ENCODE peak calls at places on chromosomes 13 and 19, in four cellular contexts. C is EH; A is stimulated activated naive CD8-positive, alpha-beta T cell treated with anti-CD3 and anti-CD28 coated beads, Interleukin-15, Interleukin-2, amounts not matched to agents 100 U/mL and 50 U/mL, for 24 hours; Z is upper lobe of right lung. X is an unnamed sample.

GRCh38 chr19:40217921-40218890 is at the start of gene TTC9B:
- DNase-seq in A (peak), C (peak), Z (no peak), X (no peak)

GRCh38 chr13:24777171-24777570 is 13.2 kb downstream of the RNF17 start:
- DNase-seq in C (no peak), A (no peak), Z (no peak), X (no peak)

GRCh38 chr19:50906217-50906616 is 5.0 kb downstream of the KLK4 start:
- DNase-seq in C (peak), Z (no peak), A (peak), X (no peak)

GRCh38 chr13:48630791-48631190 is 22.9 kb upstream of the CYSLTR2 start:
- DNase-seq in Z (no peak), C (no peak), A (no peak), X (no peak)

GRCh38 chr13:35818577-35819165 is 312.5 kb downstream of the DCLK1 start:
- DNase-seq in A (no peak), Z (no peak), C (peak), X (no peak)

GRCh38 chr13:109790951-109791605 is 4.7 kb upstream of the IRS2 start:
- DNase-seq in Z (no peak), C (peak), A (no peak), X (no peak)

GRCh38 chr13:79810671-79811070 is 329.7 kb downstream of the NDFIP2 start:
- DNase-seq in Z (no peak), A (no peak), C (peak), X (no peak)

GRCh38 chr13:100124265-100124664 is 35.4 kb downstream of the PCCA start:
- DNase-seq in C (peak), A (no peak), Z (no peak), X (no peak)

GRCh38 chr13:74449811-74450524 is 315.8 kb upstream of the KLF12 start:
- DNase-seq in A (no peak), Z (no peak), C (no peak), X (no peak)

GRCh38 chr19:19444694-19445155 is 39.2 kb downstream of the GATAD2A start:
- DNase-seq in A (no peak), Z (no peak), C (peak), X (no peak)

GRCh38 chr19:610801-611505 is 21.3 kb downstream of the HCN2 start:
- DNase-seq in Z (no peak), C (peak), A (peak), X (no peak)

GRCh38 chr13:74132768-74133656 is 1.2 kb downstream of the KLF12 start:
- DNase-seq in C (peak), A (peak), Z (peak), X (peak)

GRCh38 chr19:15722956-15723355 is 4.9 kb upstream of the OR10H2 start:
- DNase-seq in C (no peak), A (no peak), Z (no peak), X (no peak)

GRCh38 chr19:29841559-29842367 is 30.0 kb downstream of the CCNE1 start:
- DNase-seq in A (no peak), Z (peak), C (peak), X (peak)

GRCh38 chr13:40665061-40665753 is 1.2 kb downstream of the FOXO1 start:
- DNase-seq in Z (peak), A (peak), C (peak), X (peak)

GRCh38 chr13:109744512-109745051 is 41.8 kb downstream of the IRS2 start:
- DNase-seq in A (no peak), Z (no peak), C (peak), X (no peak)

GRCh38 chr19:41189425-41190065 is 3.5 kb upstream of the CYP2S1 start:
- DNase-seq in Z (no peak), A (no peak), C (no peak), X (no peak)

GRCh38 chr19:30215248-30215647 is 156.9 kb upstream of the ZNF536 start:
- DNase-seq in Z (no peak), C (no peak), A (no peak), X (no peak)

GRCh38 chr13:110799246-110800236 is 86.0 kb downstream of the ING1 start:
- DNase-seq in C (peak), A (no peak), Z (no peak), X (peak)

GRCh38 chr19:45882652-45883585 is 3.0 kb downstream of the IRF2BP1 start:
- DNase-seq in Z (peak), C (peak), A (peak), X (peak)

GRCh38 chr19:6720369-6721112 is at the start of gene C3:
- DNase-seq in A (no peak), C (peak), Z (peak), X (no peak)

GRCh38 chr19:44653977-44654784 is 10.5 kb downstream of the PVR start:
- DNase-seq in A (peak), Z (peak), C (peak), X (peak)

GRCh38 chr19:7196721-7197168 is 97.5 kb downstream of the INSR start:
- DNase-seq in C (no peak), A (no peak), Z (peak), X (no peak)

GRCh38 chr13:113407531-113408393 is 43.8 kb upstream of the GRTP1 start:
- DNase-seq in A (no peak), Z (peak), C (no peak), X (no peak)

GRCh38 chr19:31674503-31675186 is 325.4 kb upstream of the TSHZ3 start:
- DNase-seq in Z (no peak), C (peak), A (no peak), X (no peak)

GRCh38 chr13:24997367-24997967 is 98.5 kb upstream of the PABPC3 start:
- DNase-seq in Z (no peak), A (peak), C (peak), X (no peak)

GRCh38 chr13:44972956-44973581 is 16.2 kb downstream of the NUFIP1 start:
- DNase-seq in A (no peak), Z (no peak), C (peak), X (no peak)

GRCh38 chr13:29888306-29888705 is 37.9 kb upstream of the UBL3 start:
- DNase-seq in Z (no peak), A (no peak), C (peak), X (no peak)

GRCh38 chr13:112885782-112886268 is 83.2 kb upstream of the MCF2L start:
- DNase-seq in C (peak), Z (peak), A (no peak), X (peak)

GRCh38 chr19:45250216-45250831 is 747 bp upstream of the MARK4 start:
- DNase-seq in C (no peak), A (no peak), Z (no peak), X (no peak)

GRCh38 chr19:21094347-21095025 is 12.5 kb downstream of the ZNF714 start:
- DNase-seq in Z (no peak), C (no peak), A (no peak), X (no peak)

GRCh38 chr19:39438270-39438934 is 2.7 kb upstream of the RPS16 start:
- DNase-seq in Z (no peak), A (no peak), C (peak), X (no peak)

GRCh38 chr19:9000933-9001332 is 9.3 kb downstream of the MUC16 start:
- DNase-seq in A (no peak), Z (no peak), C (no peak), X (no peak)

GRCh38 chr13:33817513-33817842 is 471 bp upstream of the RFC3 start:
- DNase-seq in A (no peak), Z (no peak), C (no peak), X (no peak)

GRCh38 chr19:49355890-49356289 is 6.3 kb downstream of the TEAD2 start:
- DNase-seq in Z (peak), C (peak), A (no peak), X (no peak)

GRCh38 chr13:30735025-30735967 is at the start of gene ALOX5AP:
- DNase-seq in A (peak), C (no peak), Z (no peak), X (no peak)